ENCODE peak calls at places on chromosomes 6 and 20, in eight cellular contexts. F is CD4-positive, CD25-positive, alpha-beta regulatory T cell; H is left ventricle myocardium inferior; A is stimulated activated CD4-positive, alpha-beta T cell treated with anti-CD3 and anti-CD28 coated beads, Interleukin-15, amount 100 ng/mL, for 1 hour; X is HFF-Myc; N is GDM1; U is brain microvascular endothelial cell; C is SW480. S is an unnamed sample.

GRCh38 chr6:90544085-90544484 is 42.8 kb downstream of the MAP3K7 start:
- DNase-seq in C (no peak), U (no peak), H (no peak), F (no peak), X (no peak), A (no peak), N (no peak), S (no peak)

GRCh38 chr6:146775227-146775626 is 176.5 kb downstream of the ADGB start:
- DNase-seq in F (no peak), N (no peak), X (no peak), U (no peak), A (no peak), C (peak), H (no peak), S (no peak)

GRCh38 chr20:56859751-56860366 is 230.8 kb downstream of the TFAP2C start:
- DNase-seq in A (no peak), N (no peak), U (no peak), H (no peak), F (no peak), C (no peak), X (no peak), S (no peak)

GRCh38 chr6:118260833-118261232 is 287.3 kb upstream of the PLN start:
- DNase-seq in U (no peak), A (no peak), N (no peak), F (no peak), H (no peak), X (no peak), C (no peak), S (no peak)

GRCh38 chr6:10771371-10771894 is 23.8 kb downstream of the TMEM14B start:
- DNase-seq in N (no peak), A (no peak), F (no peak), H (no peak), U (no peak), C (no peak), X (no peak), S (no peak)

GRCh38 chr20:10495173-10495572 is 60.1 kb downstream of the SLX4IP start:
- DNase-seq in U (no peak), A (no peak), N (no peak), C (no peak), F (no peak), H (no peak), X (no peak), S (no peak)

GRCh38 chr6:44139351-44139743 is 12.0 kb downstream of the TMEM63B start:
- DNase-seq in N (no peak), C (no peak), F (no peak), H (no peak), X (no peak), U (no peak), A (no peak), S (no peak)

GRCh38 chr20:33005132-33005566 is 916 bp upstream of the SUN5 start:
- DNase-seq in H (no peak), U (peak), N (no peak), F (no peak), C (no peak), A (no peak), X (peak), S (no peak)

S was measured in SIG-M5.